ENCODE peak calls at places on chromosomes 3 and 15, in seven cellular contexts. V is activated CD4-positive, alpha-beta T cell treated with anti-CD3 and anti-CD28 coated beads, Interleukin-2, amount 50 U/mL, for 4 hours; X is AG08396; W is T-helper 1 cell; I is HEK293T; A is AML-193; B is fibroblast of lung. Z is an unnamed sample.

GRCh38 chr3:196138464-196138863 is 56.6 kb upstream of the TFRC start:
- DNase-seq in V (no peak), X (no peak), W (no peak), I (no peak), A (no peak), B (no peak), Z (no peak)

GRCh38 chr3:37064747-37065146 is 71.4 kb downstream of the MLH1 start:
- DNase-seq in V (no peak), X (no peak), W (no peak), I (no peak), A (no peak), B (no peak), Z (no peak)

GRCh38 chr3:100463002-100463401 is 29.4 kb upstream of the TMEM45A start:
- DNase-seq in V (no peak), X (peak), W (no peak), I (peak), A (peak), B (peak), Z (no peak)

GRCh38 chr3:108462899-108463298 is 47.5 kb downstream of the MYH15 start:
- DNase-seq in V (no peak), X (no peak), W (no peak), I (no peak), A (no peak), B (peak), Z (no peak)

GRCh38 chr3:29515451-29515850 is 234.6 kb downstream of the RBMS3 start:
- DNase-seq in V (no peak), X (peak), W (no peak), I (no peak), A (no peak), B (no peak), Z (no peak)

GRCh38 chr15:90650956-90651689 is 66.0 kb upstream of the BLM start:
- DNase-seq in V (no peak), X (no peak), W (no peak), I (no peak), A (no peak), B (no peak), Z (no peak)

GRCh38 chr15:41182266-41182665 is 48.3 kb downstream of the EXD1 start:
- DNase-seq in V (no peak), X (no peak), W (no peak), I (no peak), A (no peak), B (no peak), Z (no peak)

GRCh38 chr3:101020616-101021015 is 27.4 kb upstream of the ABI3BP start:
- DNase-seq in V (no peak), X (no peak), W (no peak), I (no peak), A (no peak), B (peak), Z (no peak)

GRCh38 chr15:94075349-94075748 is 156.0 kb upstream of the MCTP2 start:
- DNase-seq in V (no peak), X (no peak), W (no peak), I (no peak), A (no peak), B (peak), Z (no peak)

GRCh38 chr3:55647086-55647485 is 160.0 kb upstream of the WNT5A start:
- DNase-seq in V (no peak), X (no peak), W (no peak), I (no peak), A (no peak), B (peak), Z (no peak)

GRCh38 chr15:78195735-78196201 is 38.6 kb downstream of the ACSBG1 start:
- DNase-seq in V (peak), X (peak), W (no peak), I (peak), A (peak), B (no peak), Z (peak)

GRCh38 chr3:163043074-163043473 is 1546.5 kb downstream of the OTOL1 start:
- DNase-seq in V (no peak), X (no peak), W (no peak), I (peak), A (no peak), B (peak), Z (no peak)

GRCh38 chr3:125582707-125583106 is 12.6 kb downstream of the OSBPL11 start:
- DNase-seq in V (no peak), X (no peak), W (no peak), I (no peak), A (peak), B (peak), Z (no peak)

GRCh38 chr3:195140410-195140809 is 130.5 kb downstream of the XXYLT1 start:
- DNase-seq in V (no peak), X (no peak), W (no peak), I (no peak), A (no peak), B (no peak), Z (no peak)

GRCh38 chr3:74613060-74613459 is 1.4 kb downstream of the CNTN3 start:
- DNase-seq in V (no peak), X (peak), W (no peak), I (no peak), A (no peak), B (no peak), Z (no peak)

GRCh38 chr15:41914406-41914805 is 20.6 kb upstream of the SPTBN5 start:
- DNase-seq in V (no peak), X (no peak), W (no peak), I (no peak), A (no peak), B (no peak), Z (no peak)

GRCh38 chr15:74873756-74874424 is 725 bp upstream of the SCAMP2 start:
- DNase-seq in V (no peak), X (peak), W (no peak), I (peak), A (peak), B (peak), Z (no peak)

GRCh38 chr15:89874926-89875564 is 18.7 kb downstream of the AP3S2 start:
- DNase-seq in V (peak), X (peak), W (peak), I (peak), A (peak), B (peak), Z (peak)

GRCh38 chr3:144175644-144176425 is 204.2 kb downstream of the DIPK2A start:
- DNase-seq in V (no peak), X (no peak), W (no peak), I (no peak), A (no peak), B (no peak), Z (no peak)

GRCh38 chr3:10625307-10625706 is 119.9 kb upstream of the ATP2B2 start:
- DNase-seq in V (no peak), X (no peak), W (no peak), I (no peak), A (no peak), B (no peak), Z (no peak)

GRCh38 chr15:66459818-66460615 is 37.5 kb downstream of the SNAPC5 start:
- DNase-seq in V (no peak), X (peak), W (no peak), I (no peak), A (no peak), B (no peak), Z (no peak)

GRCh38 chr15:92159906-92160841 is 233.5 kb upstream of the ST8SIA2 start:
- DNase-seq in V (no peak), X (no peak), W (no peak), I (no peak), A (no peak), B (no peak), Z (no peak)

GRCh38 chr15:82177291-82178010 is 85.1 kb downstream of the EFL1 start:
- DNase-seq in V (no peak), X (peak), W (no peak), I (no peak), A (peak), B (peak), Z (no peak)

GRCh38 chr3:111862415-111862814 is 3.4 kb downstream of the PHLDB2 start:
- DNase-seq in V (no peak), X (no peak), W (no peak), I (no peak), A (no peak), B (no peak), Z (no peak)

Z was measured in T-cell.